ENCODE peak calls at places on chromosome 11, in four cellular contexts. G, U, M and E are unnamed samples.

GRCh38 chr11:78645226-78646202 is 70.8 kb upstream of the NARS2 start:
- DNase-seq in G (peak; percentile 47), U (peak; percentile 48), M (peak; percentile 71), E (peak; percentile 77)

GRCh38 chr11:86990520-86990919 is 35.3 kb upstream of the FZD4 start:
- DNase-seq in G (peak; percentile 86), U (no peak), M (no peak), E (no peak)

GRCh38 chr11:77136784-77137420 is 8.9 kb downstream of the MYO7A start:
- DNase-seq in G (no peak), U (no peak), M (no peak), E (no peak)

GRCh38 chr11:86608251-86608799 is 64.1 kb downstream of the ME3 start:
- DNase-seq in U (peak; percentile 58), G (peak; percentile 68), M (peak; percentile 81), E (peak; percentile 76)

GRCh38 chr11:76773921-76774361 is 9.2 kb upstream of the TSKU start:
- DNase-seq in M (peak; percentile 87), U (peak; percentile 78), G (no peak), E (no peak)

GRCh38 chr11:45850446-45850845 is 3.2 kb downstream of the CRY2 start:
- DNase-seq in M (no peak), G (peak; percentile 64), U (no peak), E (no peak)

GRCh38 chr11:44097821-44098220 is 2.3 kb downstream of the EXT2 start:
- DNase-seq in G (peak; percentile 30), M (no peak), U (no peak), E (no peak)

GRCh38 chr11:56909080-56909479 is 79.6 kb upstream of the OR5AK2 start:
- DNase-seq in M (no peak), U (no peak), G (no peak), E (no peak)

GRCh38 chr11:126355324-126355925 is at the start of gene ST3GAL4:
- DNase-seq in M (peak; percentile 87), G (peak; percentile 70), U (peak; percentile 90), E (peak; percentile 90)

GRCh38 chr11:35919244-35919643 is 24.6 kb upstream of the LDLRAD3 start:
- DNase-seq in M (no peak), G (peak; percentile 4), U (no peak), E (no peak)

GRCh38 chr11:10920875-10921274 is 63.0 kb upstream of the ZBED5 start:
- DNase-seq in M (no peak), G (no peak), U (no peak), E (no peak)

GRCh38 chr11:129117595-129118350 is 74.4 kb downstream of the ARHGAP32 start:
- DNase-seq in G (peak; percentile 67), M (no peak), U (no peak), E (peak; percentile 45)

GRCh38 chr11:36455658-36456111 is 54.4 kb downstream of the TRAF6 start:
- DNase-seq in M (peak; percentile 90), U (peak; percentile 92), G (peak; percentile 100), E (peak; percentile 68)

GRCh38 chr11:131910491-131911387 is 540.3 kb downstream of the NTM start:
- DNase-seq in M (no peak), G (peak; percentile 55), U (no peak), E (peak; percentile 25)

GRCh38 chr11:5624489-5625278 is at the start of gene TRIM34:
- DNase-seq in G (peak; percentile 66), M (no peak), U (peak; percentile 36), E (peak; percentile 89)

GRCh38 chr11:57072640-57073039 is 83.9 kb downstream of the OR5AK2 start:
- DNase-seq in G (peak; percentile 98), M (no peak), U (no peak), E (no peak)

GRCh38 chr11:116980136-116980793 is 118.0 kb downstream of the SIK3 start:
- DNase-seq in U (no peak), M (no peak), G (no peak), E (no peak)

GRCh38 chr11:57536947-57537654 is at the start of gene SMTNL1:
- DNase-seq in G (no peak), M (no peak), U (no peak), E (no peak)

GRCh38 chr11:78318733-78319132 is 98.9 kb downstream of the GAB2 start:
- DNase-seq in G (no peak), M (no peak), U (no peak), E (no peak)

GRCh38 chr11:115418626-115419025 is 85.6 kb downstream of the CADM1 start:
- DNase-seq in M (no peak), G (no peak), U (no peak), E (no peak)

GRCh38 chr11:61739966-61740365 is 12.5 kb upstream of the MYRF start:
- DNase-seq in U (no peak), M (no peak), G (no peak), E (no peak)

GRCh38 chr11:132463941-132464340 is 1068.4 kb downstream of the OPCML start:
- DNase-seq in U (no peak), G (peak; percentile 30), M (no peak), E (no peak)

GRCh38 chr11:47616726-47617416 is 22.7 kb upstream of the C1QTNF4 start:
- DNase-seq in U (peak; percentile 46), G (peak; percentile 65), M (no peak), E (peak; percentile 83)

GRCh38 chr11:106632283-106632682 is 386.0 kb downstream of the GUCY1A2 start:
- DNase-seq in M (no peak), G (no peak), U (no peak), E (no peak)

GRCh38 chr11:66221726-66222236 is 46.7 kb upstream of the RAB1B start:
- DNase-seq in M (peak; percentile 26), G (no peak), U (no peak), E (no peak)

GRCh38 chr11:8612522-8612921 is 18.5 kb upstream of the STK33 start:
- DNase-seq in U (no peak), M (no peak), G (no peak), E (no peak)

GRCh38 chr11:115317428-115318185 is 186.6 kb downstream of the CADM1 start:
- DNase-seq in M (no peak), G (peak; percentile 38), U (no peak), E (no peak)

GRCh38 chr11:86761978-86762377 is 38.4 kb upstream of the PRSS23 start:
- DNase-seq in M (no peak), U (no peak), G (peak; percentile 87), E (no peak)

GRCh38 chr11:2647167-2647566 is 52.6 kb downstream of the KCNQ1OT1 start:
- DNase-seq in U (no peak), G (no peak), M (no peak), E (no peak)
- H3K9me3 ChIP-seq in U (peaks cover 60% of the 10 kb centered on the region), G (peaks cover 3% of the 10 kb centered on the region), M (peaks cover 83% of the 10 kb centered on the region), E (no peaks in the 10 kb centered on the region)

GRCh38 chr11:30017467-30017895 is 651 bp upstream of the KCNA4 start:
- DNase-seq in U (no peak), G (no peak), M (no peak), E (no peak)

GRCh38 chr11:30015725-30016449 is 943 bp downstream of the KCNA4 start:
- DNase-seq in M (no peak), G (no peak), U (no peak), E (no peak)

GRCh38 chr11:30019481-30019880 is 2.7 kb upstream of the KCNA4 start:
- DNase-seq in U (no peak), M (no peak), G (no peak), E (no peak)

GRCh38 chr11:30018443-30018842 is 1.6 kb upstream of the KCNA4 start:
- DNase-seq in G (no peak), M (no peak), U (no peak), E (no peak)

GRCh38 chr11:30016588-30017363 is at the start of gene KCNA4:
- DNase-seq in G (peak; percentile 1), U (peak; percentile 38), M (no peak), E (no peak)
- TF ChIP-seq CTCF in G (no peak), U (peak; percentile 51), M (no peak), E (no peak)

DNA sequence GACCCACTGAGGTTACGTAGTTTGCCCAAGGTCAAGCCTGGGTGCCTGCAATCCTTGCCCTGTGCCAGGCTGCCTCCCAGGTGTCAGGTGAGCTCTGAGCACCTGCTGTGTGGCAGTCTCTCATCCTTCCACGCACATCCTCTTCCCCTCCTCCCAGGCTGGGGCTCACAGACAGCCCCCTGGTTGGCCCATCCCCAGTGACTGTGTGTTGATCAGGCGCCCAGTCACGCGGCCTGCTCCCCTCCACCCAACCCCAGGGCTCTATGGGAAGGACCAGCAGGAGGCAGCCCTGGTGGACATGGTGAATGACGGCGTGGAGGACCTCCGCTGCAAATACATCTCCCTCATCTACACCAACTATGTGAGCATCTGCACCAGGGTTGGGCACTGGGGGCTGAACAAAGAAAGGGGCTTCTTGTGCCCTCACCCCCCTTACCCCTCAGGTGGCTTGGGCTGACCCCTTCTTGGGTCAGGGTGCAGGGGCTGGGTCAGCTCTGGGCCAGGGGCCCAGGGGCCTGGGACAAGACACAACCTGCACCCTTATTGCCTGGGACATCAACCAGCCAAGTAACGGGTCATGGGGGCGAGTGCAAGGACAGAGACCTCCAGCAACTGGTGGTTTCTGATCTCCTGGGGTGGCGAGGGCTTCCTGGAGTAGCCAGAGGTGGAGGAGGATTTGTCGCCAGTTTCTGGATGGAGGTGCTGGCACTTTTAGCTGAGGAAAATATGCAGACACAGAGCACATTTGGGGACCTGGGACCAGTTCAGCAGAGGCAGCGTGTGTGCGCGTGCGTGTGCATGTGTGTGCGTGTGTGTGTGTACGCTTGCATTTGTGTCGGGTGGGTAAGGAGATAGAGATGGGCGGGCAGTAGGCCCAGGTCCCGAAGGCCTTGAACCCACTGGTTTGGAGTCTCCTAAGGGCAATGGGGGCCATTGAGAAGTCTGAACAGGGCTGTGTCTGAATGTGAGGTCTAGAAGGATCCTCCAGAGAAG is 1.6 kb downstream of the GSTP1 start:
- DNase-seq in G (no peak), M (no peak), U (no peak), E (no peak)
- H3K4me3 ChIP-seq in G (peak overlapping the region; percentile 83), M (peak overlapping the region; percentile 95), U (peak overlapping the region; percentile 95), E (peak overlapping the region; percentile 63)

DNA sequence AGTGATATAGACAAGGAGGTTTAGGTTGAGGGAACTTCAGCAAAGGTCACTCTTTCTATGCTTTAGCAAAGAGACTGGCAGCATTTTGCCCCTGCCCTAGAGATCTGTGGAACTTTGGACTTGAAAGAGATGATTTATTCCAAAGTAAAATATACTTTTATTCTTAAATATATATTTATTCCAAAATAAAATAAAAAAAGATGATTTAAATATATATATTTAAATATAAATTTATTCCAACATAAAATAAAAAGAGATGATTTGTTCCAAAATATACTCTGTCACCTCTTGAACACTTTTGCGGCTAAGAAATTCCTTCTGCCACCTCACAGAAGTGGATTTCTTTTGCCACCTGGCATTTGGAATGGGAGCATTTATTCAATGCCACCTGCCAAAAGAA is 521.3 kb upstream of the CHORDC1 start:
- DNase-seq in M (no peak), U (no peak), G (no peak), E (no peak)
- H3K9me3 ChIP-seq in M (no peaks in the 10 kb centered on the region), U (no peaks in the 10 kb centered on the region), G (no peaks in the 10 kb centered on the region), E (no peaks in the 10 kb centered on the region)

GRCh38 chr11:119371778-119372182 is 9.7 kb downstream of the USP2 start:
- DNase-seq in M (peak; percentile 88), G (peak; percentile 19), U (peak; percentile 67), E (peak; percentile 47)
- TF ChIP-seq CTCF in M (peak; percentile 20), G (no peak), U (peak; percentile 47), E (no peak)

DNA sequence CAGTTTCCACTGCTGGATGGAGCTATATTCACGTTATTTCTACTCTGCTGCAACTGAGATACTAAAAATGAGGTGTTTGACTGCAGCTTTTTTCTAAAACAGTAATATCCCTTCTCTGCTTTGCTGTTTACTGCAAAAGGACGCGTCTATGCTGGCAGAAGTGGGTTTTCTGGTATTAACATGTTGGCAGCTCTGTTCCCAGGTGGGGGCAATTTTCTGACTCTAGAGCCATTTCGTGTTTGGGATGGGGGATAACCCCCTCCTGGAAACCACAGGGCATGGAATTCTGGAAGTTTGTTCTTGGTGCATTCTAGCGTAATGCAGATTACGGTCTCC is 4.9 kb downstream of the GRK2 start:
- DNase-seq in G (no peak), U (peak; percentile 6), M (no peak), E (no peak)
- H3K4me3 ChIP-seq in G (no peak overlapping the region), U (no peak overlapping the region), M (peak overlapping the region; percentile 49), E (no peak overlapping the region)